ENCODE peak calls at places on chromosomes 16 and 17, in ten cellular contexts. O, F, R, D, P, W, I, Z, Y and K are unnamed samples.

GRCh38 chr16:30948087-30948955 is 547 bp upstream of the ORAI3 start:
- DNase-seq in O (peak), F (no peak), R (peak), D (peak), P (peak), W (peak), I (peak), Z (peak), Y (peak), K (peak)

GRCh38 chr16:27449434-27450188 is 47.6 kb downstream of the IL21R start:
- DNase-seq in O (peak), F (no peak), R (peak), D (peak), P (no peak), W (no peak), I (no peak), Z (no peak), Y (no peak), K (no peak)

GRCh38 chr17:69084911-69085310 is 24.2 kb upstream of the ABCA9 start:
- DNase-seq in O (no peak), F (no peak), R (no peak), D (no peak), P (no peak), W (no peak), I (no peak), Z (peak), Y (peak), K (no peak)

GRCh38 chr16:28873543-28874201 is 4.6 kb upstream of the ATP2A1 start:
- DNase-seq in O (no peak), F (no peak), R (peak), D (no peak), P (peak), W (no peak), I (no peak), Z (peak), Y (no peak), K (no peak)

GRCh38 chr17:62644487-62645173 is 17.2 kb downstream of the MRC2 start:
- DNase-seq in O (no peak), F (no peak), R (no peak), D (no peak), P (peak), W (no peak), I (no peak), Z (peak), Y (peak), K (peak)

GRCh38 chr17:19712436-19713004 is 3.9 kb downstream of the SLC47A2 start:
- DNase-seq in O (no peak), F (no peak), R (no peak), D (no peak), P (no peak), W (peak), I (no peak), Z (no peak), Y (no peak), K (no peak)

GRCh38 chr17:74954665-74955421 is 17.7 kb downstream of the HID1 start:
- DNase-seq in O (no peak), F (no peak), R (no peak), D (no peak), P (no peak), W (no peak), I (no peak), Z (no peak), Y (no peak), K (no peak)

GRCh38 chr17:79985361-79985760 is 50.3 kb downstream of the TBC1D16 start:
- DNase-seq in O (no peak), F (no peak), R (no peak), D (no peak), P (no peak), W (no peak), I (no peak), Z (no peak), Y (no peak), K (peak)

GRCh38 chr16:75216127-75216526 is 2.7 kb upstream of the CTRB1 start:
- DNase-seq in O (no peak), F (no peak), R (no peak), D (no peak), P (no peak), W (no peak), I (no peak), Z (no peak), Y (no peak), K (no peak)

GRCh38 chr16:72736074-72736473 is 311.9 kb downstream of the ZFHX3 start:
- DNase-seq in O (no peak), F (no peak), R (no peak), D (no peak), P (no peak), W (no peak), I (no peak), Z (no peak), Y (no peak), K (no peak)

GRCh38 chr17:65071861-65072260 is 15.3 kb upstream of the GNA13 start:
- DNase-seq in O (no peak), F (no peak), R (no peak), D (no peak), P (no peak), W (no peak), I (no peak), Z (no peak), Y (peak), K (peak)

GRCh38 chr16:11224894-11225676 is 30.9 kb downstream of the SOCS1 start:
- DNase-seq in O (peak), F (peak), R (peak), D (no peak), P (no peak), W (no peak), I (no peak), Z (no peak), Y (no peak), K (no peak)

GRCh38 chr16:62450291-62450690 is 414.1 kb upstream of the CDH8 start:
- DNase-seq in O (no peak), F (no peak), R (no peak), D (no peak), P (no peak), W (no peak), I (no peak), Z (no peak), Y (no peak), K (no peak)

GRCh38 chr16:69285240-69285639 is 25.9 kb upstream of the VPS4A start:
- DNase-seq in O (no peak), F (no peak), R (no peak), D (no peak), P (no peak), W (no peak), I (no peak), Z (no peak), Y (no peak), K (no peak)

GRCh38 chr16:69283851-69284250 is 27.3 kb upstream of the VPS4A start:
- DNase-seq in O (no peak), F (no peak), R (no peak), D (no peak), P (no peak), W (no peak), I (no peak), Z (no peak), Y (peak), K (no peak)

GRCh38 chr16:69286941-69287713 is 24.0 kb upstream of the VPS4A start:
- DNase-seq in O (no peak), F (peak), R (peak), D (peak), P (peak), W (no peak), I (no peak), Z (no peak), Y (peak), K (peak)
- TF ChIP-seq EP300 in O (no peak), F (no peak), R (no peak), D (no peak), P (no peak), W (no peak), I (no peak), Z (no peak), Y (no peak), K (no peak)

GRCh38 chr17:44795421-44795820 is 34.7 kb downstream of the GJC1 start:
- DNase-seq in O (no peak), F (no peak), R (no peak), D (no peak), P (no peak), W (peak), I (no peak), Z (no peak), Y (no peak), K (no peak)

GRCh38 chr17:44795928-44796327 is 34.2 kb downstream of the GJC1 start:
- DNase-seq in O (no peak), F (no peak), R (no peak), D (no peak), P (no peak), W (peak), I (no peak), Z (no peak), Y (no peak), K (no peak)

GRCh38 chr17:44793885-44794698 is 35.3 kb downstream of the ADAM11 start:
- DNase-seq in O (no peak), F (no peak), R (no peak), D (no peak), P (no peak), W (peak), I (no peak), Z (no peak), Y (no peak), K (peak)

GRCh38 chr17:44796731-44797130 is 33.4 kb downstream of the GJC1 start:
- DNase-seq in O (no peak), F (no peak), R (no peak), D (no peak), P (no peak), W (peak), I (no peak), Z (no peak), Y (no peak), K (no peak)

GRCh38 chr17:44794699-44795413 is 35.2 kb downstream of the GJC1 start:
- DNase-seq in O (no peak), F (no peak), R (no peak), D (no peak), P (no peak), W (peak), I (no peak), Z (no peak), Y (no peak), K (peak)
- TF ChIP-seq POLR2AphosphoS5 in O (no peak), F (no peak), R (no peak), D (peak), P (no peak), W (no peak), I (no peak), Z (no peak), Y (no peak), K (peak)

DNA sequence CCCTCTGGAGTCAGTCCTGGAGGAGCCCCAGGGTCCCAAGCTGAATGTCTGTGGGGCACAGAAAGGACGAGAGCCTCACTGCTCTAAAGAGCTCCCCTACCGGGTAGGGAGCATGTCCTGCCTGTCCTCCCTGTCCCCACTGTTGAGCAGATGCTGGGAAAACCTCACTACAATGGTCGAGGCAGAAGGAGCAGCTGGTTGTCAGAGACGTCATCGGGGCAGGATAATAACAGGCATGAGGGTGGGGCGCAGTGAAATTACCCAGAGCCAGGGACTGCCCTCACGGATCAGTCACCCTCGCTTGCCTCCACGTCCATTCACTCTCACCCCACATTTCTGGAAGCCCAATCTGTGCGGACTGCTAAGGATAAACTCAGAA is 538 bp downstream of the TM4SF5 start:
- DNase-seq in O (no peak), F (no peak), R (peak), D (no peak), P (no peak), W (no peak), I (no peak), Z (no peak), Y (no peak), K (no peak)
- TF ChIP-seq POLR2A in O (no peak), F (no peak), R (no peak), D (no peak), P (no peak), W (no peak), I (no peak), Z (no peak), Y (no peak), K (no peak)

GRCh38 chr17:71790791-71791190 is 330.0 kb upstream of the SOX9 start:
- DNase-seq in O (no peak), F (no peak), R (no peak), D (no peak), P (no peak), W (no peak), I (no peak), Z (no peak), Y (no peak), K (no peak)
- TF ChIP-seq EP300 in O (no peak), F (no peak), R (no peak), D (no peak), P (no peak), W (no peak), I (no peak), Z (no peak), Y (no peak), K (no peak)

GRCh38 chr17:48627242-48627597 is 1.1 kb upstream of the HOXB9 start:
- DNase-seq in O (no peak), F (no peak), R (peak), D (no peak), P (no peak), W (no peak), I (no peak), Z (no peak), Y (no peak), K (no peak)

GRCh38 chr17:48626470-48627241 is 498 bp upstream of the HOXB9 start:
- DNase-seq in O (no peak), F (no peak), R (peak), D (no peak), P (peak), W (no peak), I (no peak), Z (no peak), Y (no peak), K (no peak)

GRCh38 chr17:48629411-48629759 is 3.2 kb upstream of the HOXB9 start:
- DNase-seq in O (no peak), F (no peak), R (no peak), D (no peak), P (no peak), W (no peak), I (no peak), Z (no peak), Y (no peak), K (no peak)

GRCh38 chr17:48628641-48629410 is 2.7 kb upstream of the HOXB9 start:
- DNase-seq in O (no peak), F (no peak), R (peak), D (no peak), P (no peak), W (no peak), I (no peak), Z (no peak), Y (no peak), K (no peak)

DNA sequence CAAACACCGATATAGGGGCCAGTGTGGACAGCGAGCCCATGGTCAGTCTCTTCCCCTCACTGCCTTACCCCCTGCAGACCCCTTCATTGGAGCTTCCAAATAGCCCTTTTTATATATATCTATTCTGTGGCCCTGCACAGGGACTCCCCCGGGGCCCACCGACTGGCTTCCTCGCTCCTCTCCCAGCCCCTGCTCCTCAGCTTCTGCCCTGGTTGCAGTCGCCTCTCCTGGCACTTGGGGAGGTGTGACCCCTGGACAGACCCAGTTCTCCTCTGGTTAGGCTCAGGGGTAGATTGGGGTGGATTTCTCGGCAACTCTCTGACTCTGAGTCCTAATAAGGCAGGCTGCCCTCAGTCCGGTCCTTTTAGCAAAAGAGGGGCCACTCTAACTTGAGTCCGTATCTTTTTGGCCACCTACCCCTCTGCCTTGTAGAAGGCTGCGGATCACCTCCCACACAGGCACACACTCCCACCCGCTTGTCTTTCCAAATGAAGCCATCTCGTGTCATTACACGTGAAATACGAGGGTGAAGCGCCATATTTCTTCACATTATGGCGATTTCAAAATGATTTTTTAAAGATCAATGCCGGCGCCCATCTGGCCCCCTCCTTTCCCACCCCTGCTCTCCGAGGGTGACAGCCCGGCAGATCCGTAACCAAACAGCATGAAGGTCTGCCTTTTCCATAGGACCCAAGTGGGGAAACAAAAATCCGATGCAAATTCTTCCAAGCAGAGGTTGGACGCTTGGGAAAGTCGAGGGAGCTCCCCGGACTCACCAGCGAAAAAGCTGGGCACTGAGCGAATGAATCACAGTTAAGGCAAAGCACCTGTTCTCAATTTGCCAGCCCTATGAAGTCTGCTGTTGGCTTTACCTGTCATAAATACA is 1.7 kb upstream of the HOXB9 start:
- DNase-seq in O (no peak), F (no peak), R (peak), D (no peak), P (peak), W (no peak), I (no peak), Z (no peak), Y (no peak), K (no peak)
- TF ChIP-seq POLR2AphosphoS5 in O (no peak), F (no peak), R (peak), D (no peak), P (no peak), W (no peak), I (no peak), Z (no peak), Y (no peak), K (no peak)

DNA sequence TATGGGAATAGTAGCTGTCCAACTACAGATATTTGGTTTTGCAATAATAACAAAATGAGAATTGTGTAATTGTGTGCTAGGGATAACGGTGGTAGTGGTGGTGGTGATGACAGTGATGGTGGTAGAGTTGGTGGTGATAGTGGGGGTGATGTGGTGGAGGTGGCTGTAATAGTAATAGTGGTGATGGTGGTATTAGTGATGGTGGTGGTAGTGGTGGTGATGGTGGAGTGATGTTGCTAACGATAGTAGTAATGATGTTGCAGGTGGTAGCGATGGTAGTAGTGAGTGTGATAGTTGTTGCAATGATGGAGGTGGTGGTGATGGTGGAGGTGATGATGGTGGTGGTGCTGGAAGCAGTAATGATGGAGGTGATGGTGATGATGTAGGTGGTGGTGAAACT is 94.4 kb downstream of the HS3ST3B1 start:
- DNase-seq in O (no peak), F (no peak), R (no peak), D (no peak), P (no peak), W (no peak), I (no peak), Z (no peak), Y (no peak), K (no peak)
- TF ChIP-seq POLR2A in O (no peak), F (no peak), R (no peak), D (no peak), P (no peak), W (no peak), I (no peak), Z (no peak), Y (peak), K (no peak)

GRCh38 chr17:17385502-17385901 is 82.3 kb downstream of the NT5M start:
- DNase-seq in O (no peak), F (no peak), R (no peak), D (no peak), P (no peak), W (no peak), I (no peak), Z (no peak), Y (no peak), K (no peak)
- TF ChIP-seq EP300 in O (no peak), F (no peak), R (no peak), D (no peak), P (no peak), W (no peak), I (no peak), Z (no peak), Y (no peak), K (no peak)

DNA sequence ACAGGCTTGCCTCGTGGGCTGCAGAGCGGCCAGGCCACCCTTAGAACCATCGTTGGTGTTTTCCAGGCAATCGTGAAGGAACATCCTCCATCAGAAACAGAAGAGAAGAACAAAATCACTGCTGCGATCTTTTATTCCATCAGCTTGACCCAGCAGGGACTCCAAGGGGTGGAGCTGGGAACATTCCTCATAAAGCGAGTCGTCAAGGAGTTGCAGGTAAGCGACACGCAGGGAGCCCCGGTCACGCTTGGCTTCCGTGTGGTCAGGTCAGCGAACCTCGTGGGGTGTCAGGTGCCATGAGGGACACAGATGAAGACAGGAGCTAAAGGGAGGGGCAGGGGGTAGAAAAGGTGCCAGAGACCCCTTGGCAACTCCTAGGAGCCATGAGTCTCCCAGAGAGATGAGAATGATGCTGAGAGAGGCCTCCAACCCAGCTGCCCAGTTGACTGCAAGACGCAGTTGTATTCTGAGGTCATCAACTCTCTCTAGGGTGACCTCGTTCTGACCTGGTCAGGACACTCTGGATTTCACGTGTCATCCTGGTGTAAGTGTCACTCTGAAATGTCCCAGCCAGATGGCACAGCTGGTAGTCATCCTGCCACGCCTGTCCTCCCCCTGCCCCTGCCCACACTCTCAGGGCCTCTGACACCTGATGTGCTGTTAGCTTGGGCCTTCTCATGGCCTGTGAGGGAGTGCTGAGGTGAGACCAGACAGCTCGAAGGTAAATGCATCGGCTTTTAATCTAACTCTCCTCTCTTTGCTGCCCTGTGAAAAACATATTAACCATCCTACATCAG is 13.4 kb downstream of the MLYCD start:
- DNase-seq in O (no peak), F (no peak), R (no peak), D (no peak), P (no peak), W (no peak), I (no peak), Z (no peak), Y (no peak), K (peak)
- TF ChIP-seq POLR2AphosphoS5 in O (no peak), F (no peak), R (no peak), D (peak), P (no peak), W (no peak), I (no peak), Z (no peak), Y (no peak), K (no peak)

GRCh38 chr16:3282103-3282746 is 1.1 kb upstream of the ZNF263 start:
- DNase-seq in O (no peak), F (no peak), R (no peak), D (no peak), P (peak), W (no peak), I (no peak), Z (no peak), Y (peak), K (no peak)

GRCh38 chr16:3285131-3285530 is 1.8 kb downstream of the ZNF263 start:
- DNase-seq in O (no peak), F (no peak), R (no peak), D (no peak), P (no peak), W (no peak), I (no peak), Z (no peak), Y (no peak), K (no peak)

GRCh38 chr16:3283525-3284447 is 495 bp downstream of the ZNF263 start:
- DNase-seq in O (no peak), F (no peak), R (no peak), D (peak), P (no peak), W (peak), I (no peak), Z (no peak), Y (no peak), K (peak)

GRCh38 chr16:3281222-3281621 is 2.1 kb upstream of the ZNF263 start:
- DNase-seq in O (no peak), F (no peak), R (no peak), D (no peak), P (no peak), W (no peak), I (no peak), Z (no peak), Y (no peak), K (no peak)

GRCh38 chr16:3282747-3283524 is at the start of gene ZNF263:
- DNase-seq in O (peak), F (peak), R (peak), D (peak), P (peak), W (peak), I (peak), Z (peak), Y (peak), K (peak)
- TF ChIP-seq POLR2A in O (peak), F (peak), R (peak), D (peak), P (peak), W (peak), I (peak), Z (peak), Y (peak), K (peak)